ENCODE peak calls at places on chromosomes 13 and 19, in four cellular contexts. N is HEK293T, A is HepG2, B is K562. L is an unnamed sample.

GRCh38 chr19:48988860-48989259 is 4.2 kb downstream of the GYS1 start:
- DNase-seq in N (no peak), A (no peak), B (no peak), L (no peak)

GRCh38 chr19:10962863-10963262 is 2.0 kb downstream of the SMARCA4 start:
- DNase-seq in N (no peak), A (no peak), B (no peak), L (no peak)

GRCh38 chr13:26919311-26919710 is 158.7 kb upstream of the GPR12 start:
- DNase-seq in N (no peak), A (no peak), B (no peak), L (no peak)

GRCh38 chr19:10271543-10272086 is 695 bp downstream of the ICAM1 start:
- DNase-seq in N (no peak), A (no peak), B (no peak), L (no peak)

GRCh38 chr13:72839831-72840426 is 58.0 kb downstream of the PIBF1 start:
- DNase-seq in N (peak; percentile 86), A (peak; percentile 56), B (peak; percentile 37), L (peak; percentile 61)

GRCh38 chr19:18312021-18312534 is 10.8 kb downstream of the LSM4 start:
- DNase-seq in N (no peak), A (no peak), B (no peak), L (no peak)

GRCh38 chr13:40568672-40569350 is 97.6 kb downstream of the FOXO1 start:
- DNase-seq in N (no peak), A (peak; percentile 69), B (no peak), L (no peak)

GRCh38 chr13:27065582-27065981 is 106.0 kb downstream of the USP12 start:
- DNase-seq in N (no peak), A (no peak), B (no peak), L (no peak)

GRCh38 chr13:103815619-103816018 is 749.4 kb upstream of the SLC10A2 start:
- DNase-seq in N (no peak), A (no peak), B (no peak), L (no peak)

GRCh38 chr13:75437582-75438318 is 44.2 kb downstream of the TBC1D4 start:
- DNase-seq in N (peak; percentile 82), A (no peak), B (peak; percentile 43), L (no peak)

GRCh38 chr13:30371649-30372265 is 50.5 kb upstream of the UBE2L5 start:
- DNase-seq in N (no peak), A (peak; percentile 35), B (peak; percentile 7), L (no peak)

GRCh38 chr13:23928985-23929384 is 31.7 kb upstream of the C1QTNF9B start:
- DNase-seq in N (no peak), A (no peak), B (no peak), L (no peak)

GRCh38 chr13:71704650-71705049 is 162.4 kb downstream of the DACH1 start:
- DNase-seq in N (no peak), A (no peak), B (no peak), L (no peak)

GRCh38 chr19:56972291-56972914 is 131.9 kb upstream of the PEG3 start:
- DNase-seq in N (no peak), A (no peak), B (no peak), L (no peak)

GRCh38 chr19:49546825-49547565 is 19.2 kb downstream of the RCN3 start:
- DNase-seq in N (peak; percentile 79), A (peak; percentile 85), B (peak; percentile 89), L (peak; percentile 71)

GRCh38 chr19:14434157-14434501 is 1.0 kb downstream of the PKN1 start:
- DNase-seq in N (no peak), A (no peak), B (no peak), L (no peak)

GRCh38 chr13:106528711-106529414 is 6.6 kb downstream of the EFNB2 start:
- DNase-seq in N (no peak), A (no peak), B (no peak), L (no peak)

GRCh38 chr19:34838248-34838647 is 65.2 kb upstream of the ZNF599 start:
- DNase-seq in N (no peak), A (peak; percentile 15), B (peak; percentile 45), L (no peak)

GRCh38 chr13:113889467-113889866 is 25.6 kb upstream of the GAS6 start:
- DNase-seq in N (no peak), A (no peak), B (peak; percentile 15), L (no peak)

GRCh38 chr13:68509734-68510621 is 1279.8 kb upstream of the PCDH9 start:
- DNase-seq in N (no peak), A (no peak), B (no peak), L (no peak)

GRCh38 chr13:95180513-95181245 is 120.6 kb downstream of the ABCC4 start:
- DNase-seq in N (no peak), A (peak; percentile 86), B (no peak), L (no peak)

GRCh38 chr19:16660763-16661479 is at the start of gene TMEM38A:
- DNase-seq in N (peak; percentile 30), A (no peak), B (peak; percentile 56), L (peak; percentile 38)

GRCh38 chr19:40412866-40413265 is 312 bp downstream of the PRX start:
- DNase-seq in N (no peak), A (no peak), B (no peak), L (no peak)

GRCh38 chr19:47274891-47275865 is 493 bp downstream of the INAFM1 start:
- DNase-seq in N (no peak), A (no peak), B (peak; percentile 45), L (peak; percentile 45)

GRCh38 chr13:104949840-104950805 is 1585.3 kb downstream of the EFNB2 start:
- DNase-seq in N (no peak), A (no peak), B (no peak), L (no peak)

GRCh38 chr13:51849145-51850101 is 4.4 kb upstream of the TMEM272 start:
- DNase-seq in N (peak; percentile 74), A (peak; percentile 22), B (peak; percentile 62), L (peak; percentile 84)

GRCh38 chr13:99378985-99379734 is 72.0 kb upstream of the GPR183 start:
- DNase-seq in N (no peak), A (no peak), B (no peak), L (no peak)

GRCh38 chr13:28204043-28204442 is 65.7 kb downstream of the PAN3 start:
- DNase-seq in N (no peak), A (peak; percentile 32), B (no peak), L (no peak)

GRCh38 chr13:30337061-30337601 is 29.8 kb upstream of the KATNAL1 start:
- DNase-seq in N (no peak), A (no peak), B (peak; percentile 56), L (no peak)

GRCh38 chr13:99854376-99854775 is 117.2 kb downstream of the ZIC5 start:
- DNase-seq in N (no peak), A (no peak), B (no peak), L (no peak)

GRCh38 chr19:31538879-31539278 is 189.6 kb upstream of the TSHZ3 start:
- DNase-seq in N (no peak), A (no peak), B (no peak), L (no peak)

GRCh38 chr13:42395066-42395821 is 123.3 kb downstream of the AKAP11 start:
- DNase-seq in N (no peak), A (no peak), B (no peak), L (no peak)

GRCh38 chr19:8174706-8175105 is 25.3 kb upstream of the FBN3 start:
- DNase-seq in N (no peak), A (no peak), B (no peak), L (no peak)

GRCh38 chr19:8184274-8184673 is 24.9 kb upstream of the CERS4 start:
- DNase-seq in N (no peak), A (no peak), B (no peak), L (no peak)

GRCh38 chr19:8185343-8186068 is 23.7 kb upstream of the CERS4 start:
- DNase-seq in N (no peak), A (no peak), B (no peak), L (no peak)

DNA sequence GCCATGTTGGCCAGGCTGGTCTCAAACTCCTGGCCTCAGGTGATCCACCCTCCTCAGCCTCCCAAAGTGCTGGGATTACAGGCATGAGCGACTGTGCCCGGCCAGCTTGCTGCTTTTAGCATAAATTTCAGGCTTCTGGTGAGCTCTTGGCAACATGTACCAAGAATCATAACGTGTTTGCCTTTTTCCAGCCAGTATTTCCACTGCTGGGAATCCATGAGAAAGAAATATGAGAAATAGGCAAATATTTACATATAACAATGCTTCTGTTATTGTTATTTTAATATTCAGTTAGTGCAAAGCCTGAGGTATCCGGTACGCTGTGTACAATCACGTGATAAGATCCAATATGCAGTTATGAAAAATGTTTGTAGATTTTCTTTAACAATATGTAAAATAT is 29.2 kb upstream of the CERS4 start:
- DNase-seq in N (no peak), A (no peak), B (no peak), L (no peak)
- TF ChIP-seq ELF4 in N (no peak), A (no peak), B (no peak), L (no peak)

GRCh38 chr19:58009666-58010301 is 7.2 kb upstream of the ZNF606 start:
- DNase-seq in N (no peak), A (no peak), B (peak; percentile 64), L (peak; percentile 95)
- TF ChIP-seq ELF4 in N (no peak), A (no peak), B (no peak), L (peak; percentile 39)

GRCh38 chr13:90402102-90402501 is 945.4 kb upstream of the MIR17HG start:
- DNase-seq in N (no peak), A (no peak), B (no peak), L (no peak)
- TF ChIP-seq ELF4 in N (no peak), A (no peak), B (no peak), L (no peak)

DNA sequence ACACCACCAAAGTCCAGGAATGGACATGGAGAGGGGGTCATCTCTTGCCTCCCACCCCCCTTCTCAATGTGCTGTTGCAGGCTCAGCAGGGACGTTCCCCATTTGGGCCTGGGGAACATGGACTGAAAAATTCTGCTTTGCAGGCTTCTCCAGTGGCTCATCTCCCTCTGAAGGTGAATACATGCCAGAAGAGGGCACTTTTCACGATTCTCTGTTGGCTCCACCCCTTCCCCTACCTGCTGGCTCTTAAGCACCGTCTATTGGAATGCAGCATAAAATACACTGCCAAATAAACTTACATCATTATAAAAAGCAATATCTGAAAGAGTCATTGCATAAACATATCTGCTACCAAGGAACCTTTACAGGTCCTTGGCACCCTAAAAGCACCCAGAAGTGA is 35.7 kb downstream of the NHLRC3 start:
- DNase-seq in N (no peak), A (no peak), B (no peak), L (no peak)
- TF ChIP-seq ELF4 in N (no peak), A (no peak), B (no peak), L (no peak)

GRCh38 chr13:21672811-21673591 is 2.1 kb downstream of the FGF9 start:
- DNase-seq in N (no peak), A (no peak), B (no peak), L (no peak)
- TF ChIP-seq ELF4 in N (no peak), A (no peak), B (no peak), L (no peak)

L was measured in WTC11.